ENCODE peak calls at places on chromosomes 11 and 22, in six cellular contexts. R is cardiac muscle cell; C is CD8-positive, alpha-beta T cell; L is brain microvascular endothelial cell; S is GM06990; T is heart right ventricle. P is an unnamed sample.

GRCh38 chr11:118527109-118527508 is at the start of gene TTC36:
- DNase-seq in C (no peak), S (no peak), R (no peak), L (no peak), T (no peak), P (no peak)

GRCh38 chr22:25919452-25919851 is 177.5 kb downstream of the MYO18B start:
- DNase-seq in R (no peak), C (no peak), T (no peak), L (no peak), S (no peak), P (no peak)

GRCh38 chr11:128207861-128208321 is 379.5 kb downstream of the ETS1 start:
- DNase-seq in R (peak; percentile 99), L (peak; percentile 65), T (no peak), S (no peak), C (no peak), P (no peak)

GRCh38 chr11:6132431-6132830 is 24.9 kb downstream of the OR56B4 start:
- DNase-seq in S (no peak), R (no peak), T (no peak), L (no peak), C (no peak), P (no peak)

GRCh38 chr11:11391796-11392195 is 38.7 kb upstream of the CSNK2A3 start:
- DNase-seq in S (no peak), C (no peak), R (peak; percentile 88), T (no peak), L (peak; percentile 70), P (peak; percentile 54)

GRCh38 chr22:38735465-38736256 is 20.1 kb downstream of the SUN2 start:
- DNase-seq in R (no peak), C (no peak), L (no peak), S (no peak), T (no peak), P (no peak)

GRCh38 chr11:116742104-116742503 is 30.7 kb downstream of the BUD13 start:
- DNase-seq in C (no peak), R (peak; percentile 42), T (no peak), L (peak; percentile 58), S (no peak), P (no peak)

GRCh38 chr22:30266445-30267381 is at the start of gene OSM:
- DNase-seq in R (no peak), S (peak; percentile 75), C (peak; percentile 75), T (peak; percentile 70), L (no peak), P (no peak)

DNA sequence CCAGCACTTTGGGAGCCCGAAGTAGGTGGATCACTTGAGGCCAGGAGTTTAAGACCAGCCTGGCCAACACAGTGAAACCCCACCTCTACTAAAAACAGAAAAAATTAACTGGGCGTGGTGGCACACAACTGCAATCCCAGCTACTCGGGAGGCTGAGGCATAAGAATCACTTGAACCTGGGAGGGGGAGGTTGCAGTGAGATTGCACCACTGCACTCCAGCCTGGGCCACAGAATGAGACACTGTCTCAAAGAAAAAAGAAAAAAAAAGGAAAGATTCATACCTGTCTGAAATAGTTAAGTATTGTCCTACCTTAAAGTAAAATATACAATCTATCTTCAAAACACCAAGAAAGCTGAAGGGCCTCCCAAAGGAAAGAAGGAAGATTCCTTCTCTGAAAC is 20.1 kb downstream of the RBFOX2 start:
- DNase-seq in L (no peak), S (no peak), R (no peak), C (no peak), T (no peak), P (no peak)
- H3K4me3 ChIP-seq in L (no peak overlapping the region), S (no peak overlapping the region), R (no peak overlapping the region), C (no peak overlapping the region), T (no peak overlapping the region), P (no peak overlapping the region)

GRCh38 chr11:66851698-66852465 is 5.0 kb upstream of the LRFN4 start:
- DNase-seq in S (peak; percentile 42), L (no peak), T (no peak), R (no peak), C (no peak), P (no peak)
- TF ChIP-seq CTCF in S (peak; percentile 45), L (peak; percentile 33), T (no peak), R (peak; percentile 1), C (no peak), P (no peak)

DNA sequence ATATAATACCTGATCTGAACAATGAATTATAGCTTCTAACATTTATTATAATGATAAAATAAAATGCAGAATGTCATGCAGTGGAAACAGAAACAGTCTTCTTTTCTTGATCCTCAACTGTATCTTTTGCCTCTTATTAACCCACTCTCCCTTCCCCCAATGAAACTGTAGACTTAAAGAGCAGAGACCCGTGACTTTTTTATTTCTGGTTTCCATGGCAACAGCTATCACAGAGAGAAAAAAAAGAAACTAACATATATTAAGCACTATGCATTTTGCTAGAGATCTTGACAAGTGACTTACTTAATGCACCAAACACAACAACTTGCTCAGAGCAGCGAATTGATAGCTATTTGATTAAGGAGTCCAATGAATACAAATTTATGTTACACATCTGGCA is 69.3 kb downstream of the RAB38 start:
- DNase-seq in T (no peak), S (peak; percentile 18), L (no peak), R (no peak), C (no peak), P (no peak)
- H3K4me3 ChIP-seq in T (no peak overlapping the region), S (no peak overlapping the region), L (no peak overlapping the region), R (no peak overlapping the region), C (no peak overlapping the region), P (no peak overlapping the region)

GRCh38 chr11:32008879-32009548 is 81.9 kb upstream of the RCN1 start:
- DNase-seq in R (no peak), C (no peak), T (no peak), L (no peak), S (no peak), P (no peak)

GRCh38 chr11:32002311-32002710 is 88.6 kb upstream of the RCN1 start:
- DNase-seq in C (no peak), R (no peak), T (no peak), L (no peak), S (no peak), P (no peak)

GRCh38 chr11:32003335-32003734 is 87.5 kb upstream of the RCN1 start:
- DNase-seq in C (no peak), T (no peak), R (no peak), L (no peak), S (no peak), P (no peak)

GRCh38 chr11:32005786-32006406 is 85.0 kb upstream of the RCN1 start:
- DNase-seq in R (peak; percentile 21), T (no peak), C (no peak), S (no peak), L (no peak), P (peak; percentile 3)

GRCh38 chr11:32006799-32007388 is 84.0 kb upstream of the RCN1 start:
- DNase-seq in S (no peak), C (no peak), T (no peak), L (peak; percentile 46), R (peak; percentile 63), P (peak; percentile 2)
- TF ChIP-seq CTCF in S (peak; percentile 79), C (peak; percentile 32), T (peak; percentile 65), L (peak; percentile 82), R (peak; percentile 75), P (peak; percentile 65)

GRCh38 chr11:3859373-3859881 is 4.0 kb downstream of the STIM1 start:
- DNase-seq in C (no peak), L (no peak), T (peak; percentile 74), S (peak; percentile 63), R (no peak), P (no peak)
- H3K4me3 ChIP-seq in C (peak overlapping the region; percentile 54), L (no peak overlapping the region), T (no peak overlapping the region), S (peak overlapping the region; percentile 4), R (no peak overlapping the region), P (no peak overlapping the region)

DNA sequence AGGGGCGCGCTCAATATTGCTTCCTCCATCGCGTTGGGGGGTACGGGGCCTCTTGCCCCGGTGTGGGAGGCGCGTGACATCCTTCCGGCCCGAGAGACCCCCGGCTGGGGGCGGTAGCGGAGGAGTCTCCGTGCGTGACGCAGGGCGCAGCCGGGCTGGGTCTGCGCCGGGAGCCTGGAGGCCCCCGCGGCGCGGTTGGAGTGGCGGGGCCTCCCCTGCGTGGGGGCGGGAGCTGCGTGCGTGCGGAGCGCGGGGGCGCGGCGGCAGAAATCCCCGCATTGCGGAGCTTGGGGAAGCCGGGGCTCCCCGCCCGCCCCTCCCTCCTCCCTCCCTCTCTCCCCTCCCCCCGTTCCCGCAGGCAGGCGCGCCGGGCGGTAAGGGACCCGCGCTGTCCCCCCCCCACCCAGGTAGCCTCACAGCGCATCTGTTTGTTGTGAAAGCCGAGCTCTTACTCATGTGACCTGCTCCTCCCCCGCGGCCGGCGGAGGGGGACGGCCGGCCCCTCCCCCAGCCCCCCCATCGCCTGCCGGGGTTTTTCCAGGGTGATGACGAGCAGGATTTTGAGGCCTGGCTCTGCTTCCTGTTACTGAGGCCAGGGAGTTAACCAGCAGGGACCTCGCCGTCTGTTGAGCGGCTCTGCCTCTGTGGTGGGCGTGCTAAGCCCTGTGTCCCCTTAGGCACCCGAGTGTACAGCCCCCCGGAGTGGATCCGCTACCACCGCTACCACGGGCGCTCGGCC is 1.6 kb downstream of the PIM3 start:
- DNase-seq in C (peak; percentile 88), T (peak; percentile 90), L (peak; percentile 89), R (peak; percentile 96), S (peak; percentile 88), P (peak; percentile 61)
- TF ChIP-seq CTCF in C (no peak), T (no peak), L (no peak), R (no peak), S (no peak), P (no peak)

P was measured in HFF-Myc.